ENCODE peak calls at places on chromosomes 16 and 17, in four cellular contexts. One of them, this sample, is unnamed.

GRCh38 chr16:70395345-70395901 is 43.5 kb downstream of the ST3GAL2 start:
- DNase-seq in GM10248: peak
- DNase-seq in ACHN: peak
- DNase-seq in occipital lobe: no peak
- DNase-seq in this sample: peak

GRCh38 chr16:10497132-10498088 is 83.0 kb downstream of the EMP2 start:
- DNase-seq in ACHN: no peak
- DNase-seq in GM10248: no peak
- DNase-seq in occipital lobe: no peak
- DNase-seq in this sample: no peak

GRCh38 chr17:50539762-50540440 is 7.1 kb upstream of the SPATA20 start:
- DNase-seq in occipital lobe: no peak
- DNase-seq in ACHN: no peak
- DNase-seq in GM10248: no peak
- DNase-seq in this sample: no peak

GRCh38 chr17:2484876-2485275 is 26.8 kb downstream of the METTL16 start:
- DNase-seq in GM10248: no peak
- DNase-seq in ACHN: no peak
- DNase-seq in occipital lobe: no peak
- DNase-seq in this sample: no peak

GRCh38 chr17:77881545-77881944 is 77.0 kb upstream of the TNRC6C start:
- DNase-seq in ACHN: no peak
- DNase-seq in GM10248: peak
- DNase-seq in occipital lobe: no peak
- DNase-seq in this sample: peak

GRCh38 chr17:45672301-45672700 is 111.8 kb upstream of the CRHR1 start:
- DNase-seq in ACHN: no peak
- DNase-seq in occipital lobe: no peak
- DNase-seq in GM10248: no peak
- DNase-seq in this sample: no peak

GRCh38 chr17:38617074-38617860 is 11.5 kb upstream of the SRCIN1 start:
- DNase-seq in occipital lobe: no peak
- DNase-seq in ACHN: no peak
- DNase-seq in GM10248: no peak
- DNase-seq in this sample: no peak

GRCh38 chr16:69298261-69298660 is 12.9 kb upstream of the VPS4A start:
- DNase-seq in ACHN: no peak
- DNase-seq in occipital lobe: no peak
- DNase-seq in GM10248: no peak
- DNase-seq in this sample: no peak

GRCh38 chr16:70808371-70808770 is 7.4 kb upstream of the VAC14 start:
- DNase-seq in ACHN: no peak
- DNase-seq in occipital lobe: no peak
- DNase-seq in GM10248: no peak
- DNase-seq in this sample: no peak

GRCh38 chr16:935684-936083 is 35.1 kb downstream of the LMF1 start:
- DNase-seq in occipital lobe: no peak
- DNase-seq in ACHN: no peak
- DNase-seq in GM10248: no peak
- DNase-seq in this sample: no peak

GRCh38 chr17:30095507-30096244 is 20.9 kb upstream of the NSRP1 start:
- DNase-seq in GM10248: peak
- DNase-seq in occipital lobe: no peak
- DNase-seq in ACHN: peak
- DNase-seq in this sample: no peak

GRCh38 chr17:8673621-8674020 is 43.1 kb upstream of the MYH10 start:
- DNase-seq in GM10248: no peak
- DNase-seq in ACHN: no peak
- DNase-seq in occipital lobe: no peak
- DNase-seq in this sample: no peak

GRCh38 chr17:2485543-2485942 is 26.1 kb downstream of the METTL16 start:
- DNase-seq in occipital lobe: no peak
- DNase-seq in GM10248: no peak
- DNase-seq in ACHN: no peak
- DNase-seq in this sample: no peak

GRCh38 chr17:48347203-48347602 is 82.8 kb downstream of the SKAP1 start:
- DNase-seq in occipital lobe: no peak
- DNase-seq in ACHN: no peak
- DNase-seq in GM10248: no peak
- DNase-seq in this sample: no peak

GRCh38 chr17:41772218-41772585 is 14.3 kb downstream of the JUP start:
- DNase-seq in occipital lobe: no peak
- DNase-seq in ACHN: no peak
- DNase-seq in GM10248: no peak
- DNase-seq in this sample: no peak

GRCh38 chr17:61415374-61416210 is 15.9 kb downstream of the TBX2 start:
- DNase-seq in occipital lobe: no peak
- DNase-seq in GM10248: no peak
- DNase-seq in ACHN: no peak
- DNase-seq in this sample: no peak

GRCh38 chr17:56358651-56359050 is 205.4 kb downstream of the ANKFN1 start:
- DNase-seq in occipital lobe: no peak
- DNase-seq in GM10248: no peak
- DNase-seq in ACHN: no peak
- DNase-seq in this sample: no peak

GRCh38 chr16:5895137-5895536 is 797.5 kb upstream of the EEF2KMT start:
- DNase-seq in GM10248: no peak
- DNase-seq in occipital lobe: no peak
- DNase-seq in ACHN: no peak
- DNase-seq in this sample: no peak

GRCh38 chr17:82231562-82232321 is 2.9 kb downstream of the SLC16A3 start:
- DNase-seq in GM10248: no peak
- DNase-seq in occipital lobe: no peak
- DNase-seq in ACHN: no peak
- DNase-seq in this sample: no peak

GRCh38 chr16:55257971-55258613 is 65.9 kb upstream of the IRX6 start:
- DNase-seq in occipital lobe: no peak
- DNase-seq in GM10248: peak
- DNase-seq in ACHN: peak
- DNase-seq in this sample: no peak

GRCh38 chr17:67624886-67625656 is 92.7 kb upstream of the NOL11 start:
- DNase-seq in ACHN: no peak
- DNase-seq in occipital lobe: no peak
- DNase-seq in GM10248: no peak
- DNase-seq in this sample: no peak

GRCh38 chr17:30831257-30831656 is 509 bp upstream of the ATAD5 start:
- DNase-seq in GM10248: peak
- DNase-seq in ACHN: peak
- DNase-seq in occipital lobe: no peak
- DNase-seq in this sample: no peak